ENCODE peak calls at places on chromosome 7, in ten cellular contexts. H is colonic mucosa, O is tibial nerve, G is endodermal cell, A is suprapubic skin, D is breast epithelium, W is pancreas, Z is mesendoderm, E is esophagus squamous epithelium, P is sigmoid colon. Y is an unnamed sample.

GRCh38 chr7:116271980-116272886 is 61.9 kb downstream of the TES start:
- DNase-seq in H (peak; percentile 32), O (peak; percentile 20), G (no peak), A (no peak), D (no peak), W (no peak), Z (peak; percentile 41), E (no peak), P (peak; percentile 90), Y (no peak)

GRCh38 chr7:39536926-39537325 is 29.3 kb upstream of the YAE1 start:
- DNase-seq in H (no peak), O (no peak), G (no peak), A (no peak), D (no peak), W (no peak), Z (no peak), E (no peak), P (no peak), Y (no peak)

GRCh38 chr7:78983483-78983882 is 470.0 kb downstream of the MAGI2 start:
- DNase-seq in H (no peak), O (no peak), G (no peak), A (no peak), D (no peak), W (no peak), Z (no peak), E (no peak), P (no peak), Y (no peak)

GRCh38 chr7:74625446-74625845 is 32.1 kb upstream of the GTF2I start:
- DNase-seq in H (no peak), O (peak; percentile 23), G (no peak), A (no peak), D (no peak), W (no peak), Z (no peak), E (no peak), P (no peak), Y (no peak)

GRCh38 chr7:128788446-128789412 is 3.0 kb upstream of the CCDC136 start:
- DNase-seq in H (no peak), O (no peak), G (no peak), A (peak; percentile 54), D (no peak), W (no peak), Z (no peak), E (no peak), P (no peak), Y (no peak)

GRCh38 chr7:98949336-98950044 is 71.2 kb downstream of the TRRAP start:
- DNase-seq in H (no peak), O (no peak), G (no peak), A (no peak), D (no peak), W (no peak), Z (no peak), E (no peak), P (no peak), Y (no peak)

GRCh38 chr7:143299840-143300239 is 11.7 kb downstream of the CASP2 start:
- DNase-seq in H (peak; percentile 58), O (peak; percentile 31), G (peak; percentile 88), A (no peak), D (no peak), W (peak; percentile 33), Z (peak; percentile 70), E (no peak), P (no peak), Y (peak; percentile 74)

GRCh38 chr7:80508440-80508839 is 3.4 kb downstream of the GNAT3 start:
- DNase-seq in H (no peak), O (no peak), G (no peak), A (no peak), D (no peak), W (no peak), Z (no peak), E (no peak), P (no peak), Y (no peak)

GRCh38 chr7:98877692-98878364 is 504 bp upstream of the TRRAP start:
- DNase-seq in H (no peak), O (no peak), G (peak; percentile 57), A (peak; percentile 82), D (no peak), W (peak; percentile 9), Z (peak; percentile 34), E (no peak), P (no peak), Y (no peak)

GRCh38 chr7:17333227-17333626 is 34.8 kb downstream of the AHR start:
- DNase-seq in H (no peak), O (no peak), G (no peak), A (no peak), D (no peak), W (no peak), Z (no peak), E (no peak), P (no peak), Y (no peak)

GRCh38 chr7:71817931-71818330 is 594.2 kb downstream of the CALN1 start:
- DNase-seq in H (no peak), O (no peak), G (no peak), A (no peak), D (no peak), W (no peak), Z (no peak), E (no peak), P (no peak), Y (no peak)

GRCh38 chr7:80060218-80060806 is 74.3 kb upstream of the GNAI1 start:
- DNase-seq in H (no peak), O (no peak), G (no peak), A (no peak), D (no peak), W (no peak), Z (peak; percentile 62), E (no peak), P (no peak), Y (no peak)

GRCh38 chr7:75914169-75914654 is 743 bp upstream of the POR start:
- DNase-seq in H (peak; percentile 22), O (no peak), G (no peak), A (no peak), D (peak; percentile 20), W (peak; percentile 15), Z (no peak), E (no peak), P (no peak), Y (no peak)

GRCh38 chr7:108253275-108254044 is 123.3 kb upstream of the LAMB4 start:
- DNase-seq in H (no peak), O (no peak), G (no peak), A (no peak), D (no peak), W (no peak), Z (no peak), E (no peak), P (no peak), Y (no peak)
- H3K27ac ChIP-seq in H (no peak overlapping the region), O (peak overlapping the region; percentile 56), G (no peak overlapping the region), A (no peak overlapping the region), D (no peak overlapping the region), W (no peak overlapping the region), Z (no peak overlapping the region), E (no peak overlapping the region), P (no peak overlapping the region), Y (no peak overlapping the region)

DNA sequence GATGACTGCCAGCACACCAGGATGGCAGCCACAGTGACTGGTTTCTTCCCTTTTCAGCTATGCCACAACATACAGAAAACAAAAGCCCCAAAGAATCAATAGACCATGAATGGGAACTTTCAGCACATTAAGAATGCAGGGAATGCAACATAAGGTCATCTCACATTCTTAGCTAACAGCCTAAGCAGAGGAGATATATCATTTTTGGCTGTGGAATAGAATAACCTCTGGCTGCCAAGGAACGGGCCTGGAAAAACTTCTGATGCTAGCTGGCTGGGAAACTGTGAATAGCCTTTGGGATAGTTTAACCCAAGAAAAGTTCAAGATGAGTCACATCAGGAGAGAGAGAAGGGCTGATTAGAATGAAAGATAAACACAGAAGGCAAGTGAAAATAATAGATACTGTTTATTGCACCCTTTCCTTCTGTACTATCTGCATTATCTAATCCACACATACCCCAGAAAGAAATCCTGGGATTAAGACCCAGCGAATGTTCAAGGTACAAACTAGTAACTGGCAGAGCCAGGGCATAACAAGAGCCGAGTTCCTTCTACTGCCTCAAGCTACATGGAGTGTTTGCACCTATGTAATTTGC is 169.2 kb downstream of the SEMA3A start:
- DNase-seq in H (no peak), O (no peak), G (no peak), A (no peak), D (peak; percentile 28), W (no peak), Z (peak; percentile 86), E (no peak), P (peak; percentile 63), Y (no peak)
- H3K27ac ChIP-seq in H (no peak overlapping the region), O (no peak overlapping the region), G (peak overlapping the region; percentile 88), A (peak overlapping the region; percentile 10), D (peak overlapping the region; percentile 38), W (no peak overlapping the region), Z (no peak overlapping the region), E (no peak overlapping the region), P (no peak overlapping the region), Y (no peak overlapping the region)

DNA sequence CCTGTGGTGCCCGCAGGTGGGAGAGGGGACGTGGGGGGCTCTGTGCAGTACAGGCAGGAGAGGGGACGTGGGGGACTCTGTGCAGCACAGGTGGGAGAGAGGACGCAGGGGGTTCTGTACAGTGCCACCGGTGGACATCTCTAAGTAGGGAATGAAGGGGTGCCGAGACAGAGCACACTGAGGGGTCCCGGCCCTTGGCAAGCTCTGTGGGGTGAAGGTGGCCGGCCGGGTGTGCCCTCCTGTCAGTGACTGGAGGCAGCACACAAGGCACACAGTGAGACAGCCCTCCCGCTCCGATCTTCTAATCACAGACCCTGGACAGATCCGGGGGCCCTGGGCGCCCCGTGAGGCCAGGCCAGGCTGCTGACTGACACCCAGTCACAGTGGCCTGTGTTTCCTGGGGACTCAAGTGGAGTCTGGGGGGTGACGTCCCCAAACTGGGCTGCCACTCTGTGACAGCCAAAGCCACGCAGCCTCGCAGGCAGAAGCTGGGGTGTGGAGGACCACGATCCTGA is 11.2 kb downstream of the GPR146 start:
- DNase-seq in H (no peak), O (no peak), G (no peak), A (no peak), D (no peak), W (no peak), Z (no peak), E (no peak), P (no peak), Y (no peak)
- H3K27ac ChIP-seq in H (no peak overlapping the region), O (peak overlapping the region; percentile 89), G (peak overlapping the region; percentile 38), A (peak overlapping the region; percentile 47), D (peak overlapping the region; percentile 90), W (no peak overlapping the region), Z (no peak overlapping the region), E (peak overlapping the region; percentile 90), P (peak overlapping the region; percentile 75), Y (peak overlapping the region; percentile 31)

GRCh38 chr7:44398506-44398905 is 73.1 kb upstream of the CAMK2B start:
- DNase-seq in H (no peak), O (no peak), G (peak; percentile 30), A (no peak), D (no peak), W (peak; percentile 78), Z (no peak), E (no peak), P (no peak), Y (no peak)

GRCh38 chr7:44395067-44395466 is 69.7 kb upstream of the CAMK2B start:
- DNase-seq in H (no peak), O (no peak), G (no peak), A (no peak), D (no peak), W (no peak), Z (no peak), E (no peak), P (no peak), Y (no peak)

GRCh38 chr7:44394636-44395035 is 69.2 kb upstream of the CAMK2B start:
- DNase-seq in H (no peak), O (no peak), G (peak; percentile 30), A (no peak), D (no peak), W (no peak), Z (no peak), E (no peak), P (no peak), Y (no peak)

GRCh38 chr7:44396931-44397525 is 71.6 kb upstream of the CAMK2B start:
- DNase-seq in H (no peak), O (no peak), G (peak; percentile 20), A (no peak), D (no peak), W (no peak), Z (no peak), E (no peak), P (no peak), Y (no peak)

GRCh38 chr7:44396498-44396897 is 71.1 kb upstream of the CAMK2B start:
- DNase-seq in H (no peak), O (no peak), G (no peak), A (no peak), D (no peak), W (no peak), Z (no peak), E (no peak), P (no peak), Y (no peak)
- H3K27ac ChIP-seq in H (no peak overlapping the region), O (no peak overlapping the region), G (no peak overlapping the region), A (no peak overlapping the region), D (no peak overlapping the region), W (no peak overlapping the region), Z (no peak overlapping the region), E (no peak overlapping the region), P (no peak overlapping the region), Y (no peak overlapping the region)

Y was measured in HL-60.